ENCODE peak calls at places on chromosomes 11 and 22, in six cellular contexts. F, I, L, B, R and X are unnamed samples.

GRCh38 chr11:74138572-74138971 is 32.2 kb downstream of the C2CD3 start:
- DNase-seq in F (peak), I (no peak), L (peak), B (peak), R (peak), X (peak)

GRCh38 chr11:116601734-116602636 is 170.8 kb downstream of the BUD13 start:
- DNase-seq in F (no peak), I (no peak), L (no peak), B (peak), R (no peak), X (no peak)

GRCh38 chr22:23137905-23138520 is 3.8 kb downstream of the RSPH14 start:
- DNase-seq in F (no peak), I (no peak), L (peak), B (no peak), R (no peak), X (no peak)

GRCh38 chr11:20351151-20351550 is 12.4 kb upstream of the HTATIP2 start:
- DNase-seq in F (no peak), I (no peak), L (no peak), B (no peak), R (no peak), X (peak)

GRCh38 chr11:991711-992307 is 44.7 kb downstream of the MUC6 start:
- DNase-seq in F (no peak), I (no peak), L (no peak), B (no peak), R (no peak), X (no peak)

GRCh38 chr22:24938741-24939341 is 7.7 kb downstream of the LHFPL7 start:
- DNase-seq in F (peak), I (no peak), L (peak), B (peak), R (no peak), X (peak)

GRCh38 chr22:47613606-47614350 is 851.3 kb downstream of the TBC1D22A start:
- DNase-seq in F (no peak), I (peak), L (no peak), B (no peak), R (no peak), X (no peak)

GRCh38 chr22:19753090-19753842 is 7.3 kb upstream of the TBX1 start:
- DNase-seq in F (no peak), I (no peak), L (no peak), B (no peak), R (no peak), X (no peak)

GRCh38 chr22:30754971-30755759 is 60.5 kb downstream of the OSBP2 start:
- DNase-seq in F (peak), I (peak), L (peak), B (peak), R (peak), X (peak)

GRCh38 chr11:119901657-119902577 is 172.9 kb upstream of the NECTIN1 start:
- DNase-seq in F (no peak), I (no peak), L (no peak), B (no peak), R (no peak), X (no peak)

GRCh38 chr11:12273618-12273995 is 103.8 kb upstream of the PARVA start:
- DNase-seq in F (no peak), I (no peak), L (no peak), B (no peak), R (no peak), X (no peak)

GRCh38 chr11:63595296-63595695 is 18.9 kb downstream of the PLAAT3 start:
- DNase-seq in F (no peak), I (no peak), L (no peak), B (no peak), R (no peak), X (peak)

GRCh38 chr11:120431633-120432032 is 79.9 kb upstream of the GRIK4 start:
- DNase-seq in F (peak), I (no peak), L (no peak), B (peak), R (no peak), X (peak)

GRCh38 chr11:70433526-70433925 is 35.2 kb downstream of the CTTN start:
- DNase-seq in F (no peak), I (no peak), L (no peak), B (no peak), R (no peak), X (no peak)

GRCh38 chr22:17870408-17870807 is 96.1 kb upstream of the BID start:
- DNase-seq in F (no peak), I (no peak), L (no peak), B (no peak), R (no peak), X (no peak)

GRCh38 chr11:69489031-69489745 is 7.7 kb downstream of the LINC01488 start:
- DNase-seq in F (no peak), I (peak), L (no peak), B (no peak), R (no peak), X (no peak)

GRCh38 chr22:35835998-35836691 is 118.5 kb downstream of the APOL5 start:
- DNase-seq in F (peak), I (no peak), L (peak), B (peak), R (peak), X (peak)

GRCh38 chr22:25908212-25908611 is 166.2 kb downstream of the MYO18B start:
- DNase-seq in F (no peak), I (no peak), L (no peak), B (no peak), R (no peak), X (no peak)

GRCh38 chr11:1373536-1374214 is 16.1 kb upstream of the BRSK2 start:
- DNase-seq in F (no peak), I (no peak), L (no peak), B (no peak), R (no peak), X (no peak)

GRCh38 chr22:25030636-25031035 is 78.1 kb downstream of the KIAA1671 start:
- DNase-seq in F (no peak), I (no peak), L (no peak), B (no peak), R (no peak), X (no peak)

GRCh38 chr11:97454988-97455387 is 1065.2 kb downstream of the JRKL start:
- DNase-seq in F (no peak), I (no peak), L (no peak), B (peak), R (no peak), X (peak)
- TF ChIP-seq CTCF in F (peak), I (no peak), L (no peak), B (peak), R (no peak), X (peak)

DNA sequence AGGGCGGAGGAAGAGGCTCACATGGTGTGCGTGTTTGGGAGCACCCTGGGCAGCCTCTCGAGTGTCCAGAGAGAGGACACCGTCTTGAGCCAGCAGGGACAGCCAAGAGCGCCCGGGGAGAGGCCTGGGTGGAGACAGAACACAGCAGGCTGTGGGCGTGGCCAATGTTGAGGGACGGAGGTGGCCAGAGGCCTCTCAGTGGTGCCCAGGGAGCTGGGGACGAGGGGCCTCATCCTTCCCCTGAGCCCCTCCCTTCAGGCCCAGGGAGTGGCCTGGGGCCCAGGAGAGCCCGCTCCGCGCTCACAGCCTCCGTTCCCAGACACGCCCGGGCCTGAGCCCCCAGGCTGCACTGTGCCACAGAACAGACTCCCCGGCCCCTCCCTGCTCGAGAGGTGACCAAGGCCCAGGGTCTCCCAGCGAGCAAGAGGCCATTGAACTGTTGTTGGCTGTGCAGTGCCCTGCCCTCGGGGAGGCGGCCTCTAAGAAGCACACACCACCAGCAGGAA is 48.4 kb downstream of the CDKN1C start:
- DNase-seq in F (peak), I (peak), L (peak), B (peak), R (no peak), X (peak)
- TF ChIP-seq CTCF in F (peak), I (peak), L (no peak), B (peak), R (peak), X (no peak)

DNA sequence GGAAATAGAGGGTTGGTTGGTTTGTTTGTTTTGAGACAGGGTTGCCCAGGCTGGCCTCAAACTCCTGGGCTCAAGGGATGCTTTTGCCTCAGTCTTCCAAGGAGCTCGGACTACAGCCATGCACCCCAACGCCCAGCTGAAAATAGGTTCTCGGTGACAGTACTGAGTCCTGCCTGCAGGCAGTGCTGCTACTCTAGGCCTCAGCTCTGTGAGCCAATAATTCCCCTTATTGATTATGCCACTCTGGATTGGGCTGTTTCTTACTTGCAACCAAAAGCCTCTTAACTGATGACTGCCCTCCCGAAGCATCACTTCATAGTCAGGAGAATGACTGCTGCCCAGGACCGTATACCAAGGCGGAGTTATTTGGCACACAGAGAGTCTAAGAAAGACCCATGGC is 1.2 kb upstream of the C11orf16 start:
- DNase-seq in F (no peak), I (no peak), L (no peak), B (no peak), R (no peak), X (no peak)
- TF ChIP-seq CTCF in F (peak), I (no peak), L (no peak), B (peak), R (no peak), X (no peak)

GRCh38 chr11:42265072-42265471 is 805.6 kb upstream of the LRRC4C start:
- DNase-seq in F (no peak), I (no peak), L (no peak), B (no peak), R (no peak), X (no peak)
- TF ChIP-seq CTCF in F (no peak), I (no peak), L (no peak), B (no peak), R (no peak), X (no peak)

GRCh38 chr11:134866215-134866614 is 454.2 kb upstream of the B3GAT1 start:
- DNase-seq in F (no peak), I (no peak), L (no peak), B (no peak), R (no peak), X (no peak)

GRCh38 chr11:134864968-134865305 is 452.9 kb upstream of the B3GAT1 start:
- DNase-seq in F (no peak), I (no peak), L (no peak), B (no peak), R (no peak), X (no peak)

GRCh38 chr11:134863294-134863693 is 451.3 kb upstream of the B3GAT1 start:
- DNase-seq in F (no peak), I (no peak), L (no peak), B (no peak), R (no peak), X (no peak)

GRCh38 chr11:134862796-134863195 is 450.8 kb upstream of the B3GAT1 start:
- DNase-seq in F (no peak), I (no peak), L (no peak), B (no peak), R (no peak), X (no peak)

DNA sequence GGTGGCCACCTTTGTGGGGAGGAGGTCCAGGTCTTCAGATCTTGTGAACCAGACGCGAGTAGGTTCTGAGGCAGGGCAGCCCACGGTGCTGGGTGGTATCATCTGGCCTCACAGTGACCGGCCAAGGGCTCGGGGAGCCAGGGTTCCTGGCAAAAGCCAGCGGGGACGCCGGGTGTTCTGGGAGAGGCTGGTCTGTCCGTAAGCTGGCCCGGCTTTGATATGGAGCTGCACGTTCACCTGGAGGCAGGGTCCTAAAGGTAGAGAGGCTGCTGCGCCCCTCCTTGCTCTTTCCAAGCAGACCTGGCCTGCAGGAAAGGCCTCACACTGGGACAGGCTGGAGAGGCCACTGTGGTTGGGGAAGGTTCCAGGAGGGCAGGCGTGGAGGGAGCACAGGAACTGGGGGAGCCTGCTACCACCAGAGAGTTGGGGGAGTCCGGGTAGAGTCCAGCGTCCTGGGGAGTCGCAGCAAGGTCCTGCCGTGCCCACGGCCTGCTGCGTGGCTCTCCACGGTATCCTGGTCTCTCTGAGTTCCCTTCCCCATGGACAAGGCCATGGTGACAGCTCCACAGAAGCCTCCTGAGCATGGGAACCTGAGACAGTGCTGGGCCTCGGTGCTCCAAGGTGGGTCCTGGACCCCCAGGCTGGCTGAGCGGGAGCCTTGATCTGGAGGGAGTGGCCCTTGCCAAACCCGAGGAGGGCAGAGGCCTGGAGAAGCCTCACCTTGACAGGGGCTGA is 452.4 kb upstream of the B3GAT1 start:
- DNase-seq in F (no peak), I (no peak), L (no peak), B (no peak), R (no peak), X (no peak)
- TF ChIP-seq CTCF in F (no peak), I (no peak), L (no peak), B (no peak), R (no peak), X (no peak)

GRCh38 chr11:44817207-44817944 is 90.6 kb downstream of the TSPAN18 start:
- DNase-seq in F (peak), I (no peak), L (no peak), B (no peak), R (no peak), X (no peak)
- TF ChIP-seq CTCF in F (no peak), I (no peak), L (no peak), B (no peak), R (no peak), X (no peak)

DNA sequence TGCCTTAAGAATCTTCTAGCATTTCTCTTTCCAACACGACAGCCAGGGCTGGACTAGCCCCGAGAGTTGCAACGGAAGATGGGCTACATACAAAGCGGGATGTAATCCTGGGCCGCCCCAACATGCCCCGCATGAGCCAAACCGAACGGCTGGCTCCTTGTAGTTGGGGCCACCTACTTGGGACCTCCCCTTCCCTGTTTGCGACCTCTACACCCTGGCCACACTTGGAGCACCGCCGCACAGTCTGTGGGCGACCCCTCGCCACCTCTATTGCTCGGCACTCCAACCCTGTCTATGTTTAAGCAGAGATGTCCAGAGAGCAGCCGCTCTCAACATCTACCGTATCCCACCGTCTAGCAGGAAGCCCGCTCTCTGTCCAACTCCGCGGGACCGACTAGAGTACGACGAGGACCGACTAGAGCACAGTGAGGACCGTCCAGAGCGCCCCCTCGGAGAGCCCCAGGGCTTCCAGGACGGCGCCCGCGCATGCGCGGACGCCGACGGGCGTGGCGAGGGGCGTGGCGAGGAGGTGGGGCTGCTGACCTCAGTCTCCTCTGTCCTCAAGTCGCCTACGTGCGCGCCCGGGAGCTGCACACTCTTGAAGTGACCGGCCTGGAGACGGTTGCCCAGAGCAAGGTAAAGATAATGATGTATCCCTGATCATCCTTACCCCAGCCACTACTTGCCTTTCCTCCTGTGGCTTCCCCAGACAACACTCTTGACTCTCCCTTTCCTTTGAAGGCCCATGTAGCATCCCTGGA is 32.3 kb downstream of the NEAT1 start:
- DNase-seq in F (peak), I (peak), L (peak), B (peak), R (peak), X (no peak)
- TF ChIP-seq CTCF in F (no peak), I (no peak), L (no peak), B (no peak), R (peak), X (no peak)